ENCODE peak calls at places on chromosomes 1 and 21, in eight cellular contexts. D is breast epithelium, U is fibroblast of lung, J is WERI-Rb-1, M is left ventricle myocardium inferior, Q is mucosa of descending colon, W is Peyer's patch, N is dorsolateral prefrontal cortex. K is an unnamed sample.
A peak's percentile ranks its signal among the peaks of the same experiment; 100 is the strongest.

GRCh38 chr1:193951989-193952388 is 765.6 kb upstream of the B3GALT2 start:
- DNase-seq in D (no peak), U (no peak), J (no peak), M (no peak), Q (no peak), W (no peak), N (no peak), K (no peak)

GRCh38 chr1:100036718-100037664 is 67.2 kb downstream of the SLC35A3 start:
- DNase-seq in D (no peak), U (peak; percentile 70), J (no peak), M (no peak), Q (no peak), W (no peak), N (no peak), K (no peak)

GRCh38 chr1:228222548-228222947 is 14.7 kb downstream of the OBSCN start:
- DNase-seq in D (peak; percentile 4), U (no peak), J (no peak), M (no peak), Q (no peak), W (no peak), N (no peak), K (no peak)

GRCh38 chr1:173017792-173018191 is 32.9 kb downstream of the TNFSF18 start:
- DNase-seq in D (no peak), U (no peak), J (no peak), M (no peak), Q (no peak), W (no peak), N (no peak), K (no peak)

GRCh38 chr1:33790577-33790976 is 73.3 kb upstream of the HMGB4 start:
- DNase-seq in D (no peak), U (no peak), J (no peak), M (no peak), Q (no peak), W (no peak), N (no peak), K (no peak)

GRCh38 chr1:22484741-22485140 is 33.1 kb downstream of the ZBTB40 start:
- DNase-seq in D (no peak), U (no peak), J (no peak), M (no peak), Q (no peak), W (no peak), N (no peak), K (no peak)

GRCh38 chr1:97668945-97669344 is 251.9 kb downstream of the DPYD start:
- DNase-seq in D (no peak), U (peak; percentile 72), J (peak; percentile 11), M (no peak), Q (no peak), W (peak; percentile 53), N (no peak), K (no peak)

GRCh38 chr21:40683349-40683748 is 163.6 kb downstream of the DSCAM start:
- DNase-seq in D (no peak), U (no peak), J (no peak), M (no peak), Q (no peak), W (no peak), N (no peak), K (no peak)

GRCh38 chr1:233045591-233045990 is 95.2 kb downstream of the NTPCR start:
- DNase-seq in D (no peak), U (peak; percentile 84), J (no peak), M (no peak), Q (no peak), W (no peak), N (no peak), K (no peak)

GRCh38 chr1:51558375-51558924 is 39.4 kb upstream of the EPS15 start:
- DNase-seq in D (no peak), U (peak; percentile 78), J (no peak), M (no peak), Q (no peak), W (no peak), N (no peak), K (no peak)

GRCh38 chr1:21594935-21595897 is 73.9 kb downstream of the RAP1GAP start:
- DNase-seq in D (no peak), U (peak; percentile 18), J (peak; percentile 82), M (peak; percentile 59), Q (no peak), W (peak; percentile 73), N (peak; percentile 45), K (no peak)

GRCh38 chr1:182641561-182641960 is 37.4 kb upstream of the RGS16 start:
- DNase-seq in D (no peak), U (no peak), J (no peak), M (no peak), Q (no peak), W (no peak), N (no peak), K (no peak)

GRCh38 chr1:167454929-167455785 is 63.2 kb downstream of the CD247 start:
- DNase-seq in D (peak; percentile 45), U (peak; percentile 23), J (peak; percentile 33), M (peak; percentile 57), Q (peak; percentile 88), W (peak; percentile 89), N (peak; percentile 64), K (peak; percentile 94)

GRCh38 chr1:167455786-167456446 is 62.4 kb downstream of the CD247 start:
- DNase-seq in D (no peak), U (peak; percentile 4), J (no peak), M (peak; percentile 52), Q (no peak), W (peak; percentile 52), N (peak; percentile 25), K (peak; percentile 90)

GRCh38 chr1:167456926-167457325 is 61.4 kb downstream of the CD247 start:
- DNase-seq in D (no peak), U (no peak), J (no peak), M (no peak), Q (no peak), W (peak; percentile 38), N (no peak), K (no peak)

GRCh38 chr1:167457936-167458584 is 60.3 kb downstream of the CD247 start:
- DNase-seq in D (no peak), U (no peak), J (no peak), M (no peak), Q (no peak), W (peak; percentile 35), N (no peak), K (no peak)

DNA sequence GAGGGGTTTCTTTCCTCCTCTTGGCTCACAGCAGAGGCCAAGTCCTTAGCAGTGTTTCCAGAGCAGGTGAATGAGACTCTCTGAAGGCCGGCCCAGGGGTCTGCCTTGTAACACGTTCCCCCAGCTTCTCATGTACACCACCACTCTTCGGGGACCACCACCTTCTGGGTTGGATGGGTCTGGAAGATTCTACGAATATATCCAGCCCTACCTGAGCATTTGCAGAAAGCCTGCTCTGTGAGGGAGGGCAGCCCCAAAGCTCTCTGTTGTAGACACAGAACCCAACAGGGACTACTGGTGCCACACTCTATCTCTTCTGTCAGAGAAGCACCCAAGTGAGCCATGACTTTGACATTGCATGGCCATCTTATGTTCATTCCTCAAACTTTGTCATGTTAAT is 61.8 kb downstream of the CD247 start:
- DNase-seq in D (no peak), U (no peak), J (no peak), M (no peak), Q (no peak), W (peak; percentile 39), N (no peak), K (peak; percentile 80)
- H3K4me3 ChIP-seq in D (no peak overlapping the region), U (no peak overlapping the region), J (no peak overlapping the region), M (peak overlapping the region; percentile 92), Q (no peak overlapping the region), W (no peak overlapping the region), N (peak overlapping the region; percentile 90), K (no peak overlapping the region)

GRCh38 chr1:32100359-32100758 is 7.5 kb upstream of the KPNA6 start:
- DNase-seq in D (no peak), U (no peak), J (no peak), M (peak; percentile 41), Q (no peak), W (no peak), N (no peak), K (no peak)

GRCh38 chr1:32105338-32105737 is 2.5 kb upstream of the KPNA6 start:
- DNase-seq in D (no peak), U (no peak), J (no peak), M (no peak), Q (no peak), W (no peak), N (no peak), K (no peak)

GRCh38 chr1:32106663-32107273 is 1.1 kb upstream of the KPNA6 start:
- DNase-seq in D (no peak), U (no peak), J (no peak), M (no peak), Q (no peak), W (no peak), N (no peak), K (no peak)

GRCh38 chr1:32101233-32101681 is 6.6 kb upstream of the KPNA6 start:
- DNase-seq in D (no peak), U (peak; percentile 66), J (no peak), M (no peak), Q (no peak), W (no peak), N (no peak), K (no peak)

GRCh38 chr1:32104127-32104526 is 3.7 kb upstream of the KPNA6 start:
- DNase-seq in D (no peak), U (no peak), J (no peak), M (no peak), Q (no peak), W (no peak), N (no peak), K (no peak)
- TF ChIP-seq CTCF in D (no peak), U (no peak), J (peak; percentile 40), M (no peak), Q (no peak), W (no peak), N (no peak), K (no peak)

DNA sequence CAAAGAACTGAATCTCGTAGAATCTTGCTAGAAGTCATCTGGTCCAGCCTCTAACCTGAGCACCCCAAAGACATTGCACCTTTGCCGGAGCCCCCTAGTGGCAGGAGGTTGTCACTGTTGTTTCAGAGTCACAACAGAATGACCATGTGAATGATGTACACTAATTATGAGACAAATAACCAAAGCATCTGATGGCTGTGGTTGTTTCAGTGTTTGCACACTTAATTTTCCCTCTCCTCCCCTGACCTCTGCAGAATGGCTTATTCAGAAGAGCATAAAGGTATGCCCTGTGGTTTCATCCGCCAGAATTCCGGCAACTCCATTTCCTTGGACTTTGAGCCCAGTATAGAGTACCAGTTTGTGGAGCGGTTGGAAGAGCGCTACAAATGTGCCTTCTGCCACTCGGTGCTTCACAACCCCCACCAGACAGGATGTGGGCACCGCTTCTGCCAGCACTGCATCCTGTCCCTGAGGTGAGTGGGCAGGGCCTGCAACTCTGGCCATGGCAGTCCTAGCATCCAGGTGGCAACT is 26.4 kb downstream of the TRAF5 start:
- DNase-seq in D (no peak), U (no peak), J (peak; percentile 82), M (no peak), Q (peak; percentile 78), W (peak; percentile 90), N (no peak), K (no peak)
- H3K4me3 ChIP-seq in D (no peak overlapping the region), U (no peak overlapping the region), J (no peak overlapping the region), M (no peak overlapping the region), Q (no peak overlapping the region), W (no peak overlapping the region), N (no peak overlapping the region), K (no peak overlapping the region)

GRCh38 chr1:167663002-167663772 is 33.2 kb downstream of the RCSD1 start:
- DNase-seq in D (peak; percentile 84), U (peak; percentile 32), J (no peak), M (peak; percentile 62), Q (no peak), W (no peak), N (no peak), K (no peak)
- TF ChIP-seq CTCF in D (no peak), U (no peak), J (no peak), M (no peak), Q (no peak), W (no peak), N (no peak), K (no peak)